ENCODE peak calls at places on chromosomes 4 and X, in eight cellular contexts. One of them, this sample, is unnamed.
A peak's percentile ranks its signal among the peaks of the same experiment; 100 is the strongest.

GRCh38 chr4:121950680-121951569 is 935 bp downstream of the TRPC3 start:
- DNase-seq in right lobe of liver: peak; percentile 54
- DNase-seq in fibroblast of lung: peak; percentile 16
- DNase-seq in hippocampal formation: no peak
- DNase-seq in IMR-90: peak; percentile 18
- DNase-seq in stimulated activated CD4-positive, alpha-beta T cell treated with anti-CD3 and anti-CD28 coated beads, Interleukin-4, amount 100 ng/mL, for 4 hours: peak; percentile 2
- DNase-seq in K562: no peak
- DNase-seq in central memory CD4-positive, alpha-beta T cell: peak; percentile 19
- DNase-seq in this sample: no peak

GRCh38 chr4:61437923-61438322 is 237.8 kb downstream of the ADGRL3 start:
- DNase-seq in hippocampal formation: no peak
- DNase-seq in central memory CD4-positive, alpha-beta T cell: no peak
- DNase-seq in stimulated activated CD4-positive, alpha-beta T cell treated with anti-CD3 and anti-CD28 coated beads, Interleukin-4, amount 100 ng/mL, for 4 hours: no peak
- DNase-seq in fibroblast of lung: no peak
- DNase-seq in IMR-90: no peak
- DNase-seq in K562: no peak
- DNase-seq in right lobe of liver: no peak
- DNase-seq in this sample: no peak

GRCh38 chrX:37679888-37680287 is 5.7 kb upstream of the XK start:
- DNase-seq in central memory CD4-positive, alpha-beta T cell: no peak
- DNase-seq in hippocampal formation: no peak
- DNase-seq in K562: peak; percentile 61
- DNase-seq in right lobe of liver: no peak
- DNase-seq in IMR-90: no peak
- DNase-seq in stimulated activated CD4-positive, alpha-beta T cell treated with anti-CD3 and anti-CD28 coated beads, Interleukin-4, amount 100 ng/mL, for 4 hours: no peak
- DNase-seq in fibroblast of lung: no peak
- DNase-seq in this sample: no peak

GRCh38 chr4:177093964-177094363 is 215.7 kb upstream of the NEIL3 start:
- DNase-seq in central memory CD4-positive, alpha-beta T cell: no peak
- DNase-seq in stimulated activated CD4-positive, alpha-beta T cell treated with anti-CD3 and anti-CD28 coated beads, Interleukin-4, amount 100 ng/mL, for 4 hours: no peak
- DNase-seq in IMR-90: no peak
- DNase-seq in right lobe of liver: no peak
- DNase-seq in hippocampal formation: no peak
- DNase-seq in K562: no peak
- DNase-seq in fibroblast of lung: no peak
- DNase-seq in this sample: no peak

GRCh38 chr4:96315815-96316214 is 475.9 kb downstream of the PDHA2 start:
- DNase-seq in K562: no peak
- DNase-seq in IMR-90: no peak
- DNase-seq in hippocampal formation: no peak
- DNase-seq in stimulated activated CD4-positive, alpha-beta T cell treated with anti-CD3 and anti-CD28 coated beads, Interleukin-4, amount 100 ng/mL, for 4 hours: no peak
- DNase-seq in fibroblast of lung: no peak
- DNase-seq in central memory CD4-positive, alpha-beta T cell: no peak
- DNase-seq in right lobe of liver: no peak
- DNase-seq in this sample: no peak

GRCh38 chr4:91325495-91325894 is 978.3 kb upstream of the GRID2 start:
- DNase-seq in stimulated activated CD4-positive, alpha-beta T cell treated with anti-CD3 and anti-CD28 coated beads, Interleukin-4, amount 100 ng/mL, for 4 hours: no peak
- DNase-seq in K562: no peak
- DNase-seq in fibroblast of lung: peak; percentile 51
- DNase-seq in hippocampal formation: no peak
- DNase-seq in IMR-90: no peak
- DNase-seq in central memory CD4-positive, alpha-beta T cell: no peak
- DNase-seq in right lobe of liver: no peak
- DNase-seq in this sample: no peak

GRCh38 chr4:37685726-37686372 is 327 bp downstream of the RELL1 start:
- DNase-seq in central memory CD4-positive, alpha-beta T cell: peak; percentile 73
- DNase-seq in fibroblast of lung: peak; percentile 41
- DNase-seq in hippocampal formation: peak; percentile 59
- DNase-seq in K562: peak; percentile 39
- DNase-seq in IMR-90: peak; percentile 22
- DNase-seq in right lobe of liver: peak; percentile 77
- DNase-seq in stimulated activated CD4-positive, alpha-beta T cell treated with anti-CD3 and anti-CD28 coated beads, Interleukin-4, amount 100 ng/mL, for 4 hours: peak; percentile 42
- DNase-seq in this sample: peak; percentile 69

GRCh38 chr4:8391972-8392371 is 48.6 kb downstream of the ACOX3 start:
- DNase-seq in stimulated activated CD4-positive, alpha-beta T cell treated with anti-CD3 and anti-CD28 coated beads, Interleukin-4, amount 100 ng/mL, for 4 hours: no peak
- DNase-seq in hippocampal formation: peak; percentile 44
- DNase-seq in fibroblast of lung: peak; percentile 96
- DNase-seq in K562: no peak
- DNase-seq in IMR-90: peak; percentile 89
- DNase-seq in central memory CD4-positive, alpha-beta T cell: no peak
- DNase-seq in right lobe of liver: no peak
- DNase-seq in this sample: no peak

GRCh38 chr4:112448211-112448745 is 67.7 kb downstream of the NEUROG2 start:
- DNase-seq in stimulated activated CD4-positive, alpha-beta T cell treated with anti-CD3 and anti-CD28 coated beads, Interleukin-4, amount 100 ng/mL, for 4 hours: no peak
- DNase-seq in hippocampal formation: no peak
- DNase-seq in fibroblast of lung: no peak
- DNase-seq in right lobe of liver: no peak
- DNase-seq in K562: no peak
- DNase-seq in IMR-90: peak; percentile 13
- DNase-seq in central memory CD4-positive, alpha-beta T cell: no peak
- DNase-seq in this sample: no peak

GRCh38 chr4:75675004-75675531 is 1.9 kb upstream of the G3BP2 start:
- DNase-seq in central memory CD4-positive, alpha-beta T cell: no peak
- DNase-seq in K562: no peak
- DNase-seq in fibroblast of lung: no peak
- DNase-seq in IMR-90: no peak
- DNase-seq in hippocampal formation: no peak
- DNase-seq in stimulated activated CD4-positive, alpha-beta T cell treated with anti-CD3 and anti-CD28 coated beads, Interleukin-4, amount 100 ng/mL, for 4 hours: no peak
- DNase-seq in right lobe of liver: no peak
- DNase-seq in this sample: no peak

GRCh38 chr4:168609369-168609768 is 112.5 kb downstream of the PALLD start:
- DNase-seq in fibroblast of lung: no peak
- DNase-seq in stimulated activated CD4-positive, alpha-beta T cell treated with anti-CD3 and anti-CD28 coated beads, Interleukin-4, amount 100 ng/mL, for 4 hours: no peak
- DNase-seq in K562: no peak
- DNase-seq in IMR-90: no peak
- DNase-seq in central memory CD4-positive, alpha-beta T cell: no peak
- DNase-seq in hippocampal formation: no peak
- DNase-seq in right lobe of liver: no peak
- DNase-seq in this sample: no peak

GRCh38 chr4:18540349-18540748 is 518.8 kb upstream of the LCORL start:
- DNase-seq in K562: no peak
- DNase-seq in central memory CD4-positive, alpha-beta T cell: no peak
- DNase-seq in IMR-90: no peak
- DNase-seq in stimulated activated CD4-positive, alpha-beta T cell treated with anti-CD3 and anti-CD28 coated beads, Interleukin-4, amount 100 ng/mL, for 4 hours: no peak
- DNase-seq in hippocampal formation: no peak
- DNase-seq in right lobe of liver: no peak
- DNase-seq in fibroblast of lung: no peak
- DNase-seq in this sample: no peak

GRCh38 chrX:52574416-52575275 is 57.8 kb upstream of the XAGE1B start:
- DNase-seq in right lobe of liver: no peak
- DNase-seq in fibroblast of lung: peak; percentile 61
- DNase-seq in stimulated activated CD4-positive, alpha-beta T cell treated with anti-CD3 and anti-CD28 coated beads, Interleukin-4, amount 100 ng/mL, for 4 hours: no peak
- DNase-seq in central memory CD4-positive, alpha-beta T cell: peak; percentile 15
- DNase-seq in IMR-90: peak; percentile 61
- DNase-seq in K562: peak; percentile 51
- DNase-seq in hippocampal formation: no peak
- DNase-seq in this sample: peak; percentile 15

GRCh38 chr4:91064157-91064853 is 937.1 kb downstream of the CCSER1 start:
- DNase-seq in fibroblast of lung: peak; percentile 69
- DNase-seq in hippocampal formation: peak; percentile 2
- DNase-seq in IMR-90: no peak
- DNase-seq in right lobe of liver: no peak
- DNase-seq in central memory CD4-positive, alpha-beta T cell: no peak
- DNase-seq in stimulated activated CD4-positive, alpha-beta T cell treated with anti-CD3 and anti-CD28 coated beads, Interleukin-4, amount 100 ng/mL, for 4 hours: no peak
- DNase-seq in K562: no peak
- DNase-seq in this sample: no peak

GRCh38 chr4:110540606-110541440 is 64.9 kb downstream of the ENPEP start:
- DNase-seq in hippocampal formation: no peak
- DNase-seq in K562: no peak
- DNase-seq in stimulated activated CD4-positive, alpha-beta T cell treated with anti-CD3 and anti-CD28 coated beads, Interleukin-4, amount 100 ng/mL, for 4 hours: no peak
- DNase-seq in IMR-90: peak; percentile 70
- DNase-seq in right lobe of liver: no peak
- DNase-seq in central memory CD4-positive, alpha-beta T cell: no peak
- DNase-seq in fibroblast of lung: peak; percentile 39
- DNase-seq in this sample: no peak

GRCh38 chrX:51459125-51459524 is 37.3 kb downstream of the NUDT11 start:
- DNase-seq in K562: peak; percentile 54
- DNase-seq in hippocampal formation: no peak
- DNase-seq in IMR-90: peak; percentile 13
- DNase-seq in right lobe of liver: no peak
- DNase-seq in central memory CD4-positive, alpha-beta T cell: no peak
- DNase-seq in stimulated activated CD4-positive, alpha-beta T cell treated with anti-CD3 and anti-CD28 coated beads, Interleukin-4, amount 100 ng/mL, for 4 hours: no peak
- DNase-seq in fibroblast of lung: peak; percentile 13
- DNase-seq in this sample: no peak

GRCh38 chrX:71144651-71145050 is at the start of gene NLGN3:
- DNase-seq in stimulated activated CD4-positive, alpha-beta T cell treated with anti-CD3 and anti-CD28 coated beads, Interleukin-4, amount 100 ng/mL, for 4 hours: no peak
- DNase-seq in central memory CD4-positive, alpha-beta T cell: no peak
- DNase-seq in IMR-90: no peak
- DNase-seq in hippocampal formation: peak; percentile 43
- DNase-seq in fibroblast of lung: peak; percentile 0
- DNase-seq in K562: no peak
- DNase-seq in right lobe of liver: no peak
- DNase-seq in this sample: no peak

GRCh38 chrX:30653415-30654131 is at the start of gene GK:
- DNase-seq in fibroblast of lung: peak; percentile 23
- DNase-seq in right lobe of liver: no peak
- DNase-seq in K562: peak; percentile 36
- DNase-seq in stimulated activated CD4-positive, alpha-beta T cell treated with anti-CD3 and anti-CD28 coated beads, Interleukin-4, amount 100 ng/mL, for 4 hours: peak; percentile 1
- DNase-seq in IMR-90: peak; percentile 12
- DNase-seq in hippocampal formation: peak; percentile 5
- DNase-seq in central memory CD4-positive, alpha-beta T cell: no peak
- DNase-seq in this sample: no peak